ENCODE peak calls at places on chromosome 15, in nine cellular contexts. Z is fibroblast of lung, R is tibial artery, B is ovary, O is AG04450, Y is lower lobe of right lung, V is Panc1, I is BE2C, A is fibroblast of villous mesenchyme. F is an unnamed sample.

GRCh38 chr15:69760890-69761568 is 308.4 kb downstream of the RPLP1 start:
- DNase-seq in Y (peak; percentile 70), B (peak; percentile 44), V (peak; percentile 17), Z (peak; percentile 97), I (peak; percentile 53), A (peak; percentile 99), R (peak; percentile 88), O (peak; percentile 93), F (peak; percentile 98)

GRCh38 chr15:82313446-82313845 is 35.8 kb downstream of the GOLGA6L10 start:
- DNase-seq in A (no peak), B (no peak), Y (no peak), R (peak; percentile 34), V (no peak), O (no peak), Z (no peak), I (no peak), F (no peak)

GRCh38 chr15:101206173-101206572 is 45.7 kb downstream of the CHSY1 start:
- DNase-seq in Y (no peak), A (peak; percentile 87), O (no peak), Z (peak; percentile 91), I (peak; percentile 30), B (no peak), R (no peak), V (no peak), F (peak; percentile 58)

GRCh38 chr15:40793216-40793989 is 13.5 kb upstream of the ZFYVE19 start:
- DNase-seq in V (peak; percentile 83), Y (no peak), I (no peak), R (no peak), A (peak; percentile 89), B (peak; percentile 52), Z (peak; percentile 91), O (peak; percentile 91), F (peak; percentile 96)

GRCh38 chr15:74614744-74615312 is 808 bp upstream of the CLK3 start:
- DNase-seq in B (peak; percentile 87), Y (peak; percentile 93), R (peak; percentile 95), I (peak; percentile 74), A (peak; percentile 69), Z (peak; percentile 65), O (no peak), V (no peak), F (peak; percentile 67)

GRCh38 chr15:63484433-63484832 is 20.0 kb upstream of the USP3 start:
- DNase-seq in R (no peak), B (no peak), Z (no peak), I (no peak), Y (no peak), V (no peak), A (no peak), O (no peak), F (no peak)

GRCh38 chr15:96359772-96360498 is 29.4 kb downstream of the NR2F2 start:
- DNase-seq in R (no peak), I (no peak), O (no peak), Y (no peak), V (no peak), Z (peak; percentile 53), A (peak; percentile 64), B (peak; percentile 72), F (peak; percentile 51)

GRCh38 chr15:68818671-68819450 is 1.8 kb downstream of the ANP32A start:
- DNase-seq in B (peak; percentile 59), R (peak; percentile 77), I (peak; percentile 73), O (no peak), V (no peak), Z (peak; percentile 50), A (peak; percentile 44), Y (peak; percentile 82), F (peak; percentile 42)

DNA sequence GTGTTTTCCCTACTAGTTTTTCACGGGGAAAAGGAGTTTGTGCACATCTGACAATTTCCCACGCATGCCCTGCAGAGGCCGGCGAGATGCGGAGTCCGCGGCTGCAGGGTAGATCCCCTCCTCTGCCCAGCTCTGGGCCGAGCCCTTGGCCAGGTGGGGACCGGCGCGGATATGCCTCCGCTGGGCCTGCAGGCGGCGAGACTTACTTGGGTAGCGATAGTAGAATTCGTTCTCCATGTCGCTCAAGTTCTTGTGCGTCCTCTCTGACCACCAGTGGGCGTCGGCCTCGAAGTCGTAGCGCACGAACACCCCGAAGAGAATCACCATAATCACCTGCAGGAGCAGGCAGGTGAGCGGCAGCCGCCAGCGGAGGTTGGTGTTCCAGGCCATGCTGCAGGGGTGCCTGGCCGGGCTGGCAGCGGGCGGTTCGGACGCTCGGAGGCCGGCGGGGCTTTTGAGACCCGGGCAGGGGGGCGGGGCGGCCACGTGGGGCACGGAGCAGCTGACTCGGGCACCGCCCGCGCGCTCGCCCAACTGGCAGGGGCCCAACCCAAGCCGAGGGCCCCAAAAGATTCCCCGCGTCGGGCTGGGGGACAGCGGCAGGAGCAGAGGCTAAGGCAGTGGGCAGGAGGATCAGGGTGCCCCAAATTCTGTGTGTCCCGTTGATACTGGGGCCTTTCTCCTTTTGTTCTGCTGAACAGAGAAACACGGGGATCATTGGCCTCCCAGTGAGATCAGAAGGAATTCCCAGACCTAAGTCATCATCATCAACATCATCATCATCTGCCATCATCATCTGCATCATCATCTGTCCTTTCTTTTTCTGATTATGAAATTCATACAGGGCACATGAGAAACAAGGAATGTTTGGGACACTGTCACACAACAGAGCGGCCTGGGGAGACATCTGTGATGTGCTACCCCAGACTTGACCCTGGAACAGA is at the start of gene RHCG:
- DNase-seq in O (no peak), Z (peak; percentile 40), V (no peak), I (peak; percentile 70), A (peak; percentile 27), B (no peak), R (peak; percentile 44), Y (no peak), F (peak; percentile 61)
- TF ChIP-seq CTCF in O (peak; percentile 27), Z (peak; percentile 11), V (peak; percentile 72), I (peak; percentile 67), A (peak; percentile 31), B (no peak), R (no peak), Y (no peak), F (peak; percentile 64)

GRCh38 chr15:67092726-67093125 is 27.3 kb downstream of the SMAD3 start:
- DNase-seq in B (no peak), Y (no peak), I (no peak), Z (no peak), V (no peak), A (no peak), O (no peak), R (no peak), F (no peak)

GRCh38 chr15:67091073-67091965 is 25.9 kb downstream of the SMAD3 start:
- DNase-seq in R (no peak), O (peak; percentile 86), B (peak; percentile 73), Y (peak; percentile 69), V (no peak), Z (peak; percentile 88), A (peak; percentile 97), I (peak; percentile 92), F (peak; percentile 90)

GRCh38 chr15:67089218-67090193 is 24.1 kb downstream of the SMAD3 start:
- DNase-seq in B (no peak), Z (no peak), A (no peak), Y (no peak), V (no peak), R (no peak), I (no peak), O (no peak), F (peak; percentile 72)

GRCh38 chr15:67091966-67092677 is 26.7 kb downstream of the SMAD3 start:
- DNase-seq in B (peak; percentile 40), A (no peak), O (no peak), Z (no peak), Y (no peak), R (no peak), V (no peak), I (no peak), F (no peak)

DNA sequence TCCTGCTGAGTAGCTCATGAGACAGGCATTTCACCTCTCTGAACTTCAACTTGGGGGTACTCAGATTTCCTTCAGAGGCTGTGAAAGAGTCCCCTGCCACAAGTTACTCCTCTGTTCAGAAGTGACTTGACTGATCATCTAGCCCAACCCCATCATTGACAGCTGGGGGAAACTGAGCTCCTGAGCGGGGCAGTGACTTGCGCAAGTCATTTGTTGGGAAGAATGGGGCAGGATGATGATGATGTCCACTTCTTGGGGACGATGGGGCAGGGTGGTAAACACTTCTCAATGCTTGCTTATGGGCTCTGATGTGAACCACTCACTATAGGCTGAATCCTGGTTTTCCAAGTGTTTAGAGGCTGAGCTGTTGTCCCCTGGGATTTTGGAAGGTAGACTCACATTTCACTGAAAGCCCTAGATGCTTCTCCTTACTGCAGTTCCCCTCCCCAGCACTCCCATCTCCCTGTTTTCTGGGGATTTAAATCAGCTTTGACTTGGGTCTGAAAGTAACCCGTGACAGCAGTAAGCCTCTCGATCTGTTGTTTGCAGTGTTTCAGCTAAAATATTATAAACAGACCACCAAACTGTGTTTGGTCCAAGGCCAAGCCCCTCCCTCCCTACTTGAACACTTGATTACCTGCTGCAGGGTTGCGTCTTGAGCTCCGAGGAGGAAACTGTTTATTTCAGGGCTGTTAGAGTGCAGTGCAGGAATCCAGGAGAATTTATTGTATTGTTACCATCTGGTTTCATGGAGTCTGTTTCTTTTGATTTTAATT is 25.1 kb downstream of the SMAD3 start:
- DNase-seq in Z (no peak), O (no peak), A (peak; percentile 61), Y (no peak), I (no peak), V (no peak), R (no peak), B (no peak), F (no peak)
- H3K4me3 ChIP-seq in Z (no peak overlapping the region), O (peak overlapping the region; percentile 37), A (no peak overlapping the region), Y (no peak overlapping the region), I (peak overlapping the region; percentile 36), V (peak overlapping the region; percentile 2), R (no peak overlapping the region), B (no peak overlapping the region), F (no peak overlapping the region)

GRCh38 chr15:50051811-50052419 is 67.1 kb downstream of the ATP8B4 start:
- DNase-seq in B (peak; percentile 51), R (no peak), Y (no peak), A (peak; percentile 91), Z (peak; percentile 93), O (peak; percentile 61), I (peak; percentile 27), V (peak; percentile 79), F (peak; percentile 93)
- TF ChIP-seq CTCF in B (no peak), R (peak; percentile 63), Y (peak; percentile 55), A (peak; percentile 79), Z (peak; percentile 85), O (peak; percentile 85), I (peak; percentile 67), V (peak; percentile 64), F (peak; percentile 90)

GRCh38 chr15:97653896-97654295 is 306.6 kb upstream of the ARRDC4 start:
- DNase-seq in V (no peak), B (no peak), R (no peak), O (no peak), I (no peak), A (no peak), Y (no peak), Z (no peak), F (no peak)

GRCh38 chr15:97652041-97652440 is 308.5 kb upstream of the ARRDC4 start:
- DNase-seq in Z (no peak), B (no peak), O (no peak), V (no peak), I (no peak), Y (no peak), A (no peak), R (no peak), F (no peak)

GRCh38 chr15:97648728-97649127 is 311.8 kb upstream of the ARRDC4 start:
- DNase-seq in Z (no peak), R (no peak), O (no peak), Y (no peak), A (no peak), V (no peak), I (no peak), B (no peak), F (no peak)

GRCh38 chr15:97654677-97655076 is 305.8 kb upstream of the ARRDC4 start:
- DNase-seq in R (no peak), O (no peak), I (no peak), A (no peak), Y (no peak), B (no peak), V (no peak), Z (no peak), F (no peak)

DNA sequence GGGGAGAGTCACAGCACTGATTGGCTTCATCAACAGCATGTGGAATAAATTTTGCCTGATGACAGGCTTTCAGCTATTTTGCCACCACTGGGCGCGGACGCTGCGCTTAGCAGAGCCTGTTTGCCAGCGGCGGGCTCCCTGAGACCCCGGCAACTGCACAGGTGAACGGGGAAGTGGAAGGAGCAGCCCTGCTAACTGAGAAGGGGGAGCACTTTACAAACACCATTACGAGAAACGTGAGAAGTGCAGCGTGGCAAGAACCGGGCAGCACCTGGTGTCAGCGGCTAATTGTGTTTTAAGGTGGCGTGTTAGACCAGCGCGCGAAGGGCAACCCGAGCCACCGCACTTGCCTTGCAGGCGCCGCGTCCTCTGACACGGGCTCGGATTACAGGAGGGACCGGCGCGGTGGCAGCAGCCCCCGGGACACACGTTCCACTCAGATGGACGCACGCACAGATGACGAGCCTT is 307.8 kb upstream of the ARRDC4 start:
- DNase-seq in R (no peak), A (no peak), I (peak; percentile 11), B (no peak), O (no peak), Z (no peak), V (no peak), Y (no peak), F (no peak)
- H3K4me3 ChIP-seq in R (peak overlapping the region; percentile 12), A (no peak overlapping the region), I (no peak overlapping the region), B (no peak overlapping the region), O (no peak overlapping the region), Z (no peak overlapping the region), V (no peak overlapping the region), Y (no peak overlapping the region), F (no peak overlapping the region)

F was measured in choroid plexus epithelial cell.